ENCODE peak calls at places on chromosome 2, in nine cellular contexts. V, D, N, T, H, O, Z, E and P are unnamed samples.

GRCh38 chr2:67760995-67761394 is 301.8 kb downstream of the C1D start:
- DNase-seq in V (no peak), H (no peak), T (no peak), E (no peak), O (no peak), Z (no peak), D (no peak), N (no peak), P (no peak)

GRCh38 chr2:59691518-59692190 is 861.8 kb downstream of the BCL11A start:
- DNase-seq in E (no peak), H (no peak), V (no peak), O (no peak), D (no peak), N (no peak), Z (no peak), T (no peak), P (no peak)

GRCh38 chr2:196853301-196854087 is 44.3 kb upstream of the C2orf66 start:
- DNase-seq in T (no peak), N (no peak), E (no peak), V (no peak), D (no peak), H (no peak), O (no peak), Z (no peak), P (no peak)

GRCh38 chr2:124027182-124027581 is 2.1 kb downstream of the CNTNAP5 start:
- DNase-seq in D (peak), V (peak), Z (no peak), N (peak), E (no peak), H (no peak), T (peak), O (peak), P (no peak)

GRCh38 chr2:73986085-73986680 is 1.5 kb downstream of the TET3 start:
- DNase-seq in T (no peak), D (no peak), E (no peak), N (no peak), H (no peak), V (no peak), Z (no peak), O (no peak), P (no peak)

GRCh38 chr2:6932833-6933232 is 15.6 kb downstream of the RNF144A start:
- DNase-seq in V (no peak), N (no peak), D (no peak), Z (no peak), E (no peak), O (no peak), H (no peak), T (no peak), P (no peak)

GRCh38 chr2:1744151-1744445 is 217 bp downstream of the PXDN start:
- DNase-seq in Z (no peak), E (peak), D (no peak), H (no peak), O (no peak), V (no peak), T (no peak), N (no peak), P (no peak)

GRCh38 chr2:191927991-191928390 is 81.1 kb upstream of the CAVIN2 start:
- DNase-seq in N (no peak), T (no peak), E (no peak), Z (no peak), O (no peak), D (no peak), V (peak), H (no peak), P (peak)

GRCh38 chr2:10911291-10912075 is at the start of gene KCNF1:
- DNase-seq in O (no peak), D (peak), N (peak), T (no peak), V (peak), E (no peak), Z (peak), H (no peak), P (peak)

GRCh38 chr2:98827625-98828368 is 96.9 kb upstream of the MGAT4A start:
- DNase-seq in O (no peak), H (no peak), Z (no peak), T (no peak), E (no peak), N (no peak), V (no peak), D (no peak), P (no peak)

GRCh38 chr2:239985356-239985755 is 39.8 kb downstream of the NDUFA10 start:
- DNase-seq in Z (no peak), T (no peak), N (no peak), V (no peak), O (no peak), H (no peak), E (no peak), D (no peak), P (no peak)

GRCh38 chr2:180010701-180011100 is 3.6 kb upstream of the CWC22 start:
- DNase-seq in D (no peak), H (no peak), E (no peak), Z (no peak), T (no peak), V (no peak), O (no peak), N (no peak), P (no peak)

GRCh38 chr2:191299009-191299408 is 53.8 kb downstream of the MYO1B start:
- DNase-seq in D (no peak), E (no peak), V (no peak), O (no peak), H (no peak), N (no peak), Z (no peak), T (no peak), P (no peak)

GRCh38 chr2:60819155-60819862 is 62.1 kb upstream of the REL start:
- DNase-seq in Z (no peak), T (no peak), D (peak), H (no peak), O (no peak), N (no peak), E (no peak), V (no peak), P (no peak)

GRCh38 chr2:263774-264492 is at the start of gene SH3YL1:
- DNase-seq in V (no peak), O (no peak), Z (peak), E (peak), H (no peak), N (no peak), D (peak), T (no peak), P (no peak)

GRCh38 chr2:69168144-69168813 is 155.3 kb downstream of the ANTXR1 start:
- DNase-seq in T (no peak), V (no peak), Z (no peak), O (no peak), E (no peak), D (no peak), N (peak), H (no peak), P (no peak)

GRCh38 chr2:441258-442023 is 153.6 kb upstream of the ALKAL2 start:
- DNase-seq in N (no peak), D (no peak), H (no peak), E (peak), T (no peak), O (peak), V (no peak), Z (no peak), P (no peak)

GRCh38 chr2:99818842-99819241 is 323.5 kb downstream of the AFF3 start:
- DNase-seq in H (no peak), D (no peak), N (no peak), V (no peak), O (no peak), Z (no peak), T (no peak), E (no peak), P (no peak)

GRCh38 chr2:218865999-218866398 is 6.4 kb downstream of the WNT6 start:
- DNase-seq in T (no peak), H (no peak), N (no peak), V (no peak), Z (peak), O (no peak), E (no peak), D (no peak), P (no peak)

GRCh38 chr2:84022810-84023431 is 436.2 kb downstream of the SUCLG1 start:
- DNase-seq in D (peak), O (peak), T (peak), V (peak), N (peak), Z (no peak), H (peak), E (peak), P (peak)

GRCh38 chr2:118417417-118418125 is 329.3 kb downstream of the INSIG2 start:
- DNase-seq in E (no peak), Z (no peak), T (no peak), O (no peak), V (peak), D (no peak), H (no peak), N (no peak), P (peak)

GRCh38 chr2:43370146-43370545 is 143.7 kb upstream of the ZFP36L2 start:
- DNase-seq in T (no peak), H (no peak), E (no peak), N (no peak), Z (no peak), V (no peak), O (no peak), D (no peak), P (no peak)

GRCh38 chr2:197210450-197210849 is 100.1 kb downstream of the ANKRD44 start:
- DNase-seq in N (no peak), T (no peak), D (no peak), V (no peak), E (no peak), O (no peak), H (no peak), Z (no peak), P (no peak)

GRCh38 chr2:216878072-216878471 is 18.2 kb upstream of the TNP1 start:
- DNase-seq in D (no peak), Z (no peak), V (no peak), T (no peak), H (no peak), N (no peak), E (no peak), O (no peak), P (no peak)

GRCh38 chr2:104378853-104379374 is 475.0 kb upstream of the POU3F3 start:
- DNase-seq in N (peak), T (no peak), V (peak), E (no peak), D (peak), O (no peak), Z (no peak), H (peak), P (no peak)

GRCh38 chr2:69957970-69958369 is 3.5 kb downstream of the ASPRV1 start:
- DNase-seq in D (peak), Z (no peak), O (no peak), H (no peak), N (no peak), T (no peak), V (no peak), E (no peak), P (peak)

GRCh38 chr2:98378901-98379300 is 32.6 kb downstream of the CNGA3 start:
- DNase-seq in E (no peak), D (peak), O (peak), H (no peak), T (no peak), V (peak), Z (no peak), N (no peak), P (peak)

GRCh38 chr2:173982918-173983317 is 17.7 kb upstream of the SP3 start:
- DNase-seq in E (peak), Z (no peak), N (no peak), D (no peak), T (peak), O (no peak), H (no peak), V (peak), P (peak)

GRCh38 chr2:182456784-182457183 is 29.9 kb upstream of the PDE1A start:
- DNase-seq in D (no peak), O (no peak), E (no peak), H (no peak), T (no peak), V (peak), N (no peak), Z (no peak), P (no peak)

GRCh38 chr2:54103454-54104314 is 11.7 kb upstream of the ACYP2 start:
- DNase-seq in O (no peak), N (peak), V (peak), T (peak), H (no peak), E (no peak), D (peak), Z (no peak), P (no peak)

GRCh38 chr2:73295751-73296400 is 2.5 kb upstream of the EGR4 start:
- DNase-seq in E (no peak), V (no peak), O (no peak), D (no peak), Z (no peak), T (no peak), H (no peak), N (no peak), P (no peak)

GRCh38 chr2:9818097-9818496 is 25.2 kb upstream of the TAF1B start:
- DNase-seq in V (no peak), Z (no peak), E (no peak), O (no peak), N (no peak), H (no peak), D (no peak), T (no peak), P (no peak)

GRCh38 chr2:37388074-37388473 is 43.6 kb downstream of the QPCT start:
- DNase-seq in T (no peak), D (no peak), V (peak), O (no peak), E (no peak), H (no peak), N (no peak), Z (no peak), P (peak)

GRCh38 chr2:233353769-233354499 is at the start of gene DGKD:
- DNase-seq in N (peak), O (peak), E (no peak), Z (peak), D (peak), T (no peak), V (peak), H (no peak), P (no peak)

GRCh38 chr2:197924483-197924882 is 120.1 kb downstream of the PLCL1 start:
- DNase-seq in V (no peak), E (no peak), T (no peak), N (no peak), D (no peak), O (no peak), H (no peak), Z (no peak), P (no peak)

GRCh38 chr2:134260726-134261125 is 6.9 kb downstream of the MGAT5 start:
- DNase-seq in Z (no peak), E (no peak), T (peak), H (no peak), N (no peak), D (no peak), V (peak), O (peak), P (peak)
- H3K4me3 ChIP-seq in Z (no peak), E (no peak), T (no peak), H (no peak), N (no peak), D (no peak), V (no peak), O (no peak), P (no peak)

GRCh38 chr2:207337234-207338219 is 171.8 kb upstream of the KLF7 start:
- DNase-seq in Z (no peak), V (no peak), T (no peak), D (no peak), E (peak), H (no peak), O (no peak), N (no peak), P (no peak)

GRCh38 chr2:207334309-207334630 is 168.5 kb upstream of the KLF7 start:
- DNase-seq in O (no peak), T (no peak), D (no peak), E (no peak), N (no peak), V (no peak), Z (no peak), H (no peak), P (no peak)

GRCh38 chr2:207333599-207334308 is 168.0 kb upstream of the KLF7 start:
- DNase-seq in N (no peak), O (no peak), D (no peak), E (no peak), T (no peak), V (no peak), H (no peak), Z (no peak), P (no peak)

GRCh38 chr2:207332473-207333212 is 166.9 kb upstream of the KLF7 start:
- DNase-seq in H (no peak), O (no peak), T (no peak), E (no peak), Z (no peak), N (no peak), V (no peak), D (no peak), P (no peak)

GRCh38 chr2:207334631-207335371 is 169.1 kb upstream of the KLF7 start:
- DNase-seq in V (peak), E (peak), Z (peak), H (no peak), O (peak), D (peak), N (no peak), T (peak), P (peak)
- H3K4me3 ChIP-seq in V (peak), E (no peak), Z (no peak), H (no peak), O (peak), D (no peak), N (no peak), T (peak), P (peak)

GRCh38 chr2:64607381-64607780 is 46.3 kb downstream of the SERTAD2 start:
- DNase-seq in T (no peak), N (no peak), V (no peak), Z (no peak), O (no peak), E (no peak), H (no peak), D (no peak), P (no peak)

GRCh38 chr2:64606495-64607363 is 47.0 kb downstream of the SERTAD2 start:
- DNase-seq in O (peak), Z (peak), N (no peak), E (peak), D (peak), T (no peak), H (no peak), V (peak), P (no peak)

GRCh38 chr2:64610456-64610855 is 43.3 kb downstream of the SERTAD2 start:
- DNase-seq in N (no peak), T (no peak), E (no peak), O (no peak), V (no peak), D (no peak), Z (no peak), H (no peak), P (no peak)

GRCh38 chr2:64609229-64609994 is 44.3 kb downstream of the SERTAD2 start:
- DNase-seq in N (no peak), Z (peak), E (peak), H (peak), D (peak), T (no peak), O (no peak), V (peak), P (no peak)

GRCh38 chr2:64608867-64609228 is 44.9 kb downstream of the SERTAD2 start:
- DNase-seq in E (peak), N (no peak), Z (no peak), T (no peak), H (peak), V (no peak), D (no peak), O (no peak), P (no peak)
- H3K4me3 ChIP-seq in E (peak), N (no peak), Z (no peak), T (peak), H (peak), V (no peak), D (no peak), O (peak), P (peak)

GRCh38 chr2:241219030-241219382 is 30.5 kb downstream of the ANO7 start:
- DNase-seq in N (no peak), Z (no peak), H (no peak), T (no peak), D (no peak), V (no peak), E (no peak), O (no peak), P (no peak)
- H3K4me3 ChIP-seq in N (peak), Z (no peak), H (no peak), T (peak), D (no peak), V (peak), E (no peak), O (peak), P (peak)